ENCODE peak calls at places on chromosomes 4 and X, in six cellular contexts. One of them, this sample, is unnamed.

GRCh38 chr4:2071912-2072867 is 13.1 kb downstream of the NAT8L start:
- DNase-seq in pancreas: peak; percentile 85
- DNase-seq in heart right ventricle: no peak
- DNase-seq in mucosa of descending colon: peak; percentile 50
- DNase-seq in SK-N-SH: peak; percentile 63
- DNase-seq in stomach: no peak
- DNase-seq in this sample: peak; percentile 82

GRCh38 chr4:7968262-7968896 is 28.7 kb upstream of the AFAP1 start:
- DNase-seq in stomach: no peak
- DNase-seq in mucosa of descending colon: no peak
- DNase-seq in pancreas: no peak
- DNase-seq in heart right ventricle: no peak
- DNase-seq in SK-N-SH: no peak
- DNase-seq in this sample: no peak

GRCh38 chr4:119984998-119985397 is 81.7 kb downstream of the MAD2L1 start:
- DNase-seq in stomach: no peak
- DNase-seq in mucosa of descending colon: no peak
- DNase-seq in pancreas: no peak
- DNase-seq in SK-N-SH: no peak
- DNase-seq in heart right ventricle: no peak
- DNase-seq in this sample: no peak

GRCh38 chrX:107485019-107485418 is 35.6 kb downstream of the FRMPD3 start:
- DNase-seq in mucosa of descending colon: no peak
- DNase-seq in stomach: no peak
- DNase-seq in SK-N-SH: no peak
- DNase-seq in pancreas: no peak
- DNase-seq in heart right ventricle: no peak
- DNase-seq in this sample: no peak

GRCh38 chrX:148422531-148422930 is 77.9 kb upstream of the AFF2 start:
- DNase-seq in SK-N-SH: no peak
- DNase-seq in heart right ventricle: no peak
- DNase-seq in mucosa of descending colon: no peak
- DNase-seq in pancreas: no peak
- DNase-seq in stomach: no peak
- DNase-seq in this sample: no peak

GRCh38 chrX:149540133-149540620 is 635 bp upstream of the EOLA1 start:
- DNase-seq in heart right ventricle: peak; percentile 93
- DNase-seq in pancreas: peak; percentile 93
- DNase-seq in mucosa of descending colon: peak; percentile 96
- DNase-seq in SK-N-SH: peak; percentile 84
- DNase-seq in stomach: peak; percentile 92
- DNase-seq in this sample: peak; percentile 86

GRCh38 chr4:62871057-62871456 is 1538.2 kb downstream of the TECRL start:
- DNase-seq in mucosa of descending colon: no peak
- DNase-seq in SK-N-SH: no peak
- DNase-seq in heart right ventricle: no peak
- DNase-seq in pancreas: no peak
- DNase-seq in stomach: no peak
- DNase-seq in this sample: no peak

GRCh38 chr4:24472514-24473308 is 111.6 kb downstream of the DHX15 start:
- DNase-seq in SK-N-SH: peak; percentile 91
- DNase-seq in heart right ventricle: peak; percentile 80
- DNase-seq in mucosa of descending colon: peak; percentile 81
- DNase-seq in pancreas: peak; percentile 87
- DNase-seq in stomach: peak; percentile 76
- DNase-seq in this sample: peak; percentile 69

GRCh38 chrX:72121381-72121780 is 10.3 kb downstream of the RTL5 start:
- DNase-seq in pancreas: no peak
- DNase-seq in heart right ventricle: peak; percentile 76
- DNase-seq in stomach: peak; percentile 49
- DNase-seq in mucosa of descending colon: peak; percentile 65
- DNase-seq in SK-N-SH: no peak
- DNase-seq in this sample: no peak

GRCh38 chr4:149914521-149915115 is 99.0 kb upstream of the IQCM start:
- DNase-seq in stomach: no peak
- DNase-seq in pancreas: no peak
- DNase-seq in SK-N-SH: peak; percentile 69
- DNase-seq in mucosa of descending colon: no peak
- DNase-seq in heart right ventricle: peak; percentile 28
- DNase-seq in this sample: peak; percentile 64

GRCh38 chr4:150280081-150280950 is 202.1 kb downstream of the DCLK2 start:
- DNase-seq in pancreas: no peak
- DNase-seq in stomach: no peak
- DNase-seq in mucosa of descending colon: no peak
- DNase-seq in SK-N-SH: no peak
- DNase-seq in heart right ventricle: no peak
- DNase-seq in this sample: no peak

GRCh38 chr4:148514041-148514440 is 71.8 kb upstream of the NR3C2 start:
- DNase-seq in heart right ventricle: no peak
- DNase-seq in mucosa of descending colon: no peak
- DNase-seq in stomach: no peak
- DNase-seq in pancreas: no peak
- DNase-seq in SK-N-SH: no peak
- DNase-seq in this sample: no peak

GRCh38 chr4:127463883-127464282 is 168.9 kb upstream of the INTU start:
- DNase-seq in SK-N-SH: no peak
- DNase-seq in mucosa of descending colon: no peak
- DNase-seq in heart right ventricle: no peak
- DNase-seq in stomach: no peak
- DNase-seq in pancreas: no peak
- DNase-seq in this sample: no peak

GRCh38 chr4:159352609-159353008 is 249.7 kb downstream of the RAPGEF2 start:
- DNase-seq in heart right ventricle: no peak
- DNase-seq in stomach: no peak
- DNase-seq in pancreas: no peak
- DNase-seq in SK-N-SH: no peak
- DNase-seq in mucosa of descending colon: no peak
- DNase-seq in this sample: no peak

GRCh38 chr4:40323866-40324265 is 11.3 kb upstream of the CHRNA9 start:
- DNase-seq in pancreas: no peak
- DNase-seq in heart right ventricle: no peak
- DNase-seq in stomach: no peak
- DNase-seq in mucosa of descending colon: no peak
- DNase-seq in SK-N-SH: no peak
- DNase-seq in this sample: no peak

GRCh38 chr4:41696131-41696530 is 52.4 kb downstream of the PHOX2B start:
- DNase-seq in mucosa of descending colon: no peak
- DNase-seq in heart right ventricle: no peak
- DNase-seq in stomach: no peak
- DNase-seq in pancreas: no peak
- DNase-seq in SK-N-SH: no peak
- DNase-seq in this sample: no peak

GRCh38 chr4:833731-834367 is 7.9 kb upstream of the CPLX1 start:
- DNase-seq in heart right ventricle: no peak
- DNase-seq in SK-N-SH: no peak
- DNase-seq in mucosa of descending colon: no peak
- DNase-seq in pancreas: peak; percentile 42
- DNase-seq in stomach: no peak
- DNase-seq in this sample: no peak

GRCh38 chr4:158020175-158020574 is 152.7 kb downstream of the GASK1B start:
- DNase-seq in heart right ventricle: peak; percentile 36
- DNase-seq in mucosa of descending colon: no peak
- DNase-seq in SK-N-SH: no peak
- DNase-seq in pancreas: no peak
- DNase-seq in stomach: no peak
- DNase-seq in this sample: peak; percentile 68

GRCh38 chrX:40908026-40908425 is 172.7 kb upstream of the MED14 start:
- DNase-seq in stomach: no peak
- DNase-seq in heart right ventricle: no peak
- DNase-seq in mucosa of descending colon: no peak
- DNase-seq in SK-N-SH: no peak
- DNase-seq in pancreas: no peak
- DNase-seq in this sample: no peak

GRCh38 chrX:146967296-146967695 is 152.8 kb upstream of the CXorf51A start:
- DNase-seq in pancreas: no peak
- DNase-seq in stomach: no peak
- DNase-seq in heart right ventricle: no peak
- DNase-seq in mucosa of descending colon: no peak
- DNase-seq in SK-N-SH: no peak
- DNase-seq in this sample: no peak

GRCh38 chr4:1377606-1378261 is 28.5 kb downstream of the NKX1-1 start:
- DNase-seq in SK-N-SH: no peak
- DNase-seq in stomach: no peak
- DNase-seq in pancreas: peak; percentile 73
- DNase-seq in mucosa of descending colon: peak; percentile 37
- DNase-seq in heart right ventricle: no peak
- DNase-seq in this sample: no peak

GRCh38 chr4:26085581-26085980 is 171.6 kb downstream of the SMIM20 start:
- DNase-seq in mucosa of descending colon: no peak
- DNase-seq in heart right ventricle: no peak
- DNase-seq in stomach: no peak
- DNase-seq in pancreas: no peak
- DNase-seq in SK-N-SH: no peak
- DNase-seq in this sample: no peak

GRCh38 chr4:26087108-26087507 is 173.1 kb downstream of the SMIM20 start:
- DNase-seq in heart right ventricle: no peak
- DNase-seq in SK-N-SH: no peak
- DNase-seq in pancreas: no peak
- DNase-seq in stomach: no peak
- DNase-seq in mucosa of descending colon: no peak
- DNase-seq in this sample: no peak

GRCh38 chr4:26088433-26088928 is 174.5 kb downstream of the SMIM20 start:
- DNase-seq in mucosa of descending colon: no peak
- DNase-seq in SK-N-SH: no peak
- DNase-seq in pancreas: no peak
- DNase-seq in stomach: no peak
- DNase-seq in heart right ventricle: no peak
- DNase-seq in this sample: no peak

GRCh38 chr4:26084414-26084813 is 170.4 kb downstream of the SMIM20 start:
- DNase-seq in SK-N-SH: no peak
- DNase-seq in mucosa of descending colon: no peak
- DNase-seq in heart right ventricle: no peak
- DNase-seq in pancreas: no peak
- DNase-seq in stomach: no peak
- DNase-seq in this sample: no peak

GRCh38 chr4:26086621-26087068 is 172.6 kb downstream of the SMIM20 start:
- DNase-seq in stomach: no peak
- DNase-seq in pancreas: no peak
- DNase-seq in mucosa of descending colon: no peak
- DNase-seq in heart right ventricle: no peak
- DNase-seq in SK-N-SH: peak; percentile 59
- DNase-seq in this sample: no peak
- H3K4me1 ChIP-seq in stomach: no peaks in the 10 kb centered on the region
- H3K4me1 ChIP-seq in pancreas: no peaks in the 10 kb centered on the region
- H3K4me1 ChIP-seq in mucosa of descending colon: no peaks in the 10 kb centered on the region
- H3K4me1 ChIP-seq in heart right ventricle: peaks cover 42% of the 10 kb centered on the region
- H3K4me1 ChIP-seq in SK-N-SH: no peaks in the 10 kb centered on the region
- H3K4me1 ChIP-seq in this sample: peaks cover 4% of the 10 kb centered on the region

DNA sequence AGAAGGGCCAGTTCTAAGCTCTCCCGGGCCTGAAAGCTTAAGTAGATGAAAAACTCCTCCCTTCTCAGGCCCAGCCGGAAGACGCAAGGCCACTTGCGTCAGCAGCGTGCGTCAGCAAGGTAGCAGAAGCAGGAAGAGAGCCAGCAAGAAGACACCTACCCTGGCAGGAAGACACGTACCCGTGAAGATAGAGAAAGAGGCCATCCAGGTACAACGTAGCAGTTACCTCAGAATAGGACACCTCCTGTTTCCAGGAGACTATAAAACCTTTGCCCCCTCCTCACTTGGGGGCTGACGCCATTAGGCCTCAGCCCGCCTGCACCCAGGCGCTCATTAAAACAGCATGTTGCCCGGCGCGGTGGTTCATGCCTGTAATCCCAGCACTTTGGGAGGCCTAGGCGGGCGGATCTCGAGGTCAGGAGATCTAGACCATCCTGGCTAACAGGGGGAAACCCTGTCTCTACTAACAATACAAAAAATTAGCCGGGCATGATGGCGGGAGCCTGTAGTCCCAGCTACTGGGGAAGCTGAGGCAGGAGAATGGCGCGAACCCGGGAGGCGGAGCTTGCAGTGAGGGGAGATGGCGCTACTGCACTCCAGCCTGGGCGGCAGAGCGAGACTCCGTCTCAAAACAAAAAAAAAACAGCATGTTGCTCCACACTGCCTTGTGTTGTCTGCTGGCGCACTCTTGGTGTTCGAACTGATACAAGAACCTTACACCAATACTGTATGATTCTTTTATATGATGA is 242.7 kb upstream of the NWD2 start:
- DNase-seq in stomach: no peak
- DNase-seq in pancreas: no peak
- DNase-seq in SK-N-SH: peak; percentile 13
- DNase-seq in heart right ventricle: no peak
- DNase-seq in mucosa of descending colon: no peak
- DNase-seq in this sample: no peak
- H3K4me3 ChIP-seq in stomach: no peak overlapping the region
- H3K4me3 ChIP-seq in pancreas: no peak overlapping the region
- H3K4me3 ChIP-seq in SK-N-SH: peak overlapping the region; percentile 46
- H3K4me3 ChIP-seq in heart right ventricle: no peak overlapping the region
- H3K4me3 ChIP-seq in mucosa of descending colon: no peak overlapping the region
- H3K4me3 ChIP-seq in this sample: no peak overlapping the region

GRCh38 chr4:169158046-169158445 is 112.7 kb downstream of the SH3RF1 start:
- DNase-seq in SK-N-SH: no peak
- DNase-seq in pancreas: no peak
- DNase-seq in heart right ventricle: no peak
- DNase-seq in stomach: no peak
- DNase-seq in mucosa of descending colon: no peak
- DNase-seq in this sample: no peak

GRCh38 chr4:169158860-169159259 is 111.9 kb downstream of the SH3RF1 start:
- DNase-seq in heart right ventricle: no peak
- DNase-seq in SK-N-SH: no peak
- DNase-seq in mucosa of descending colon: no peak
- DNase-seq in pancreas: no peak
- DNase-seq in stomach: no peak
- DNase-seq in this sample: no peak

GRCh38 chr4:169159614-169160013 is 111.1 kb downstream of the SH3RF1 start:
- DNase-seq in heart right ventricle: no peak
- DNase-seq in SK-N-SH: no peak
- DNase-seq in pancreas: no peak
- DNase-seq in stomach: no peak
- DNase-seq in mucosa of descending colon: no peak
- DNase-seq in this sample: peak; percentile 48

GRCh38 chr4:169163495-169163894 is 107.3 kb downstream of the SH3RF1 start:
- DNase-seq in SK-N-SH: no peak
- DNase-seq in stomach: no peak
- DNase-seq in heart right ventricle: no peak
- DNase-seq in mucosa of descending colon: no peak
- DNase-seq in pancreas: no peak
- DNase-seq in this sample: no peak

GRCh38 chr4:169160825-169161224 is 109.9 kb downstream of the SH3RF1 start:
- DNase-seq in mucosa of descending colon: no peak
- DNase-seq in stomach: no peak
- DNase-seq in heart right ventricle: no peak
- DNase-seq in SK-N-SH: no peak
- DNase-seq in pancreas: no peak
- DNase-seq in this sample: no peak
- H3K4me1 ChIP-seq in mucosa of descending colon: peaks cover 8% of the 10 kb centered on the region
- H3K4me1 ChIP-seq in stomach: no peaks in the 10 kb centered on the region
- H3K4me1 ChIP-seq in heart right ventricle: peaks cover 6% of the 10 kb centered on the region
- H3K4me1 ChIP-seq in SK-N-SH: peaks cover 56% of the 10 kb centered on the region
- H3K4me1 ChIP-seq in pancreas: peaks cover 9% of the 10 kb centered on the region
- H3K4me1 ChIP-seq in this sample: peaks cover 15% of the 10 kb centered on the region

DNA sequence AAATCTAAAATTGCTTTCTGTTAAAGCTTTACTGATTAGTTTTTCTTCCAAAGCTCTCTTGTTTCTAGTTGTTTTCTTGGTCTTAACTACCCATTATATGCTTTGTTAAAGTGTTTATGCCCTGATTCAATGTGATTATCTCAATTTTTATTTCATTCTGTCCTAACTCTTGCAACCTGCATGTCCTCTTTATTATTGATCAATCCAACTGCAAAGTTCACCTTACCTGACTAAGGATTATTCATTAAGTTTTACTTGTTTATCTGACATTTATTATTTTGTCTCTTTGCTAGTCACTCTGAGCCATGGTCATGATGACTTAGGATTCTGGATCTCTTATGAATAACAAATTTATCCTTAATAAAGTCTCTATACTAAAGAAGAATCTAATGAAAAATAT is 15.8 kb downstream of the UGT2B10 start:
- DNase-seq in pancreas: no peak
- DNase-seq in mucosa of descending colon: no peak
- DNase-seq in stomach: no peak
- DNase-seq in heart right ventricle: no peak
- DNase-seq in SK-N-SH: no peak
- DNase-seq in this sample: no peak
- H3K4me3 ChIP-seq in pancreas: no peak overlapping the region
- H3K4me3 ChIP-seq in mucosa of descending colon: no peak overlapping the region
- H3K4me3 ChIP-seq in stomach: no peak overlapping the region
- H3K4me3 ChIP-seq in heart right ventricle: no peak overlapping the region
- H3K4me3 ChIP-seq in SK-N-SH: no peak overlapping the region
- H3K4me3 ChIP-seq in this sample: no peak overlapping the region